ENCODE peak calls at places on chromosomes 16 and 17, in five cellular contexts. One of them, this sample, is unnamed.

GRCh38 chr16:28538733-28539596 is at the start of gene NUPR1:
- DNase-seq in A549: peak; percentile 63
- DNase-seq in thyroid gland: peak; percentile 98
- DNase-seq in K562: no peak
- DNase-seq in stomach: peak; percentile 95
- DNase-seq in this sample: peak; percentile 97

GRCh38 chr16:88431651-88432050 is 21.4 kb upstream of the ZFPM1 start:
- DNase-seq in K562: no peak
- DNase-seq in thyroid gland: no peak
- DNase-seq in A549: no peak
- DNase-seq in stomach: no peak
- DNase-seq in this sample: no peak

GRCh38 chr16:31513126-31513525 is 4.9 kb upstream of the RUSF1 start:
- DNase-seq in thyroid gland: no peak
- DNase-seq in stomach: no peak
- DNase-seq in K562: no peak
- DNase-seq in A549: no peak
- DNase-seq in this sample: no peak

GRCh38 chr16:48949636-48950035 is 332.0 kb downstream of the CBLN1 start:
- DNase-seq in A549: no peak
- DNase-seq in stomach: no peak
- DNase-seq in thyroid gland: no peak
- DNase-seq in K562: no peak
- DNase-seq in this sample: no peak

GRCh38 chr16:81623365-81624102 is 155.6 kb upstream of the PLCG2 start:
- DNase-seq in K562: peak; percentile 69
- DNase-seq in A549: peak; percentile 73
- DNase-seq in thyroid gland: peak; percentile 55
- DNase-seq in stomach: peak; percentile 57
- DNase-seq in this sample: peak; percentile 51

GRCh38 chr16:2473425-2473926 is 1.5 kb upstream of the TBC1D24 start:
- DNase-seq in K562: peak; percentile 58
- DNase-seq in A549: peak; percentile 31
- DNase-seq in stomach: no peak
- DNase-seq in thyroid gland: no peak
- DNase-seq in this sample: no peak

GRCh38 chr17:77722366-77722765 is 236.1 kb upstream of the TNRC6C start:
- DNase-seq in A549: no peak
- DNase-seq in K562: no peak
- DNase-seq in thyroid gland: no peak
- DNase-seq in stomach: no peak
- DNase-seq in this sample: no peak

GRCh38 chr16:67668495-67669157 is 2.0 kb downstream of the C16orf86 start:
- DNase-seq in A549: no peak
- DNase-seq in thyroid gland: no peak
- DNase-seq in K562: no peak
- DNase-seq in stomach: no peak
- DNase-seq in this sample: no peak

GRCh38 chr16:4801051-4801961 is 1.1 kb downstream of the ROGDI start:
- DNase-seq in A549: no peak
- DNase-seq in K562: no peak
- DNase-seq in stomach: no peak
- DNase-seq in thyroid gland: no peak
- DNase-seq in this sample: no peak

GRCh38 chr16:1941924-1942809 is 832 bp downstream of the MSRB1 start:
- DNase-seq in A549: no peak
- DNase-seq in thyroid gland: no peak
- DNase-seq in stomach: no peak
- DNase-seq in K562: peak; percentile 74
- DNase-seq in this sample: peak; percentile 68

DNA sequence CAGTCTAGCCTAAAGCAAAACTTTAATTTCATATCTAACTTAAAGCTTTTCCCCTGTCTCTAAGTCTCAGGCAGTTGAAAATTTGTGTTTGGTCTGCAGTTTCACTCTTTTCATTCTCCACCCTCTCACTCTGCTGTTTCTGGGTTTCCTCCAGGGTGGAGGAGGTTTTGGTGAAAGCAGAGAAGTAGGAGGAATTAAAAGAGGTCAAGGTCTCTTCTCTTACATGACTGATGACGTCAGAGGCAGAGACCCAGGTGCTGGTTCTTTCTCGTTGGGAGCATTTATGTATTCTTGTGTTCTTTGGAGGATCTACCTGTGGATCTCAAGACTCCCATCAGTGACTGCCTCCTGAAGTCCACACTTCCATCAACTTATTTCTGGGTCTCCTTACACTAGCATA is 2.4 kb upstream of the PSMD11 start:
- DNase-seq in A549: no peak
- DNase-seq in K562: no peak
- DNase-seq in thyroid gland: no peak
- DNase-seq in stomach: no peak
- DNase-seq in this sample: no peak
- TF ChIP-seq POLR2A in A549: no peak
- TF ChIP-seq POLR2A in K562: no peak
- TF ChIP-seq POLR2A in thyroid gland: no peak
- TF ChIP-seq POLR2A in stomach: no peak
- TF ChIP-seq POLR2A in this sample: no peak

GRCh38 chr17:70124723-70125122 is 44.6 kb upstream of the KCNJ2 start:
- DNase-seq in K562: no peak
- DNase-seq in thyroid gland: no peak
- DNase-seq in A549: no peak
- DNase-seq in stomach: no peak
- DNase-seq in this sample: no peak

GRCh38 chr17:70132505-70132904 is 36.8 kb upstream of the KCNJ2 start:
- DNase-seq in K562: no peak
- DNase-seq in stomach: no peak
- DNase-seq in thyroid gland: no peak
- DNase-seq in A549: no peak
- DNase-seq in this sample: no peak

GRCh38 chr17:70130274-70130673 is 39.1 kb upstream of the KCNJ2 start:
- DNase-seq in A549: no peak
- DNase-seq in K562: no peak
- DNase-seq in thyroid gland: no peak
- DNase-seq in stomach: no peak
- DNase-seq in this sample: no peak

GRCh38 chr17:70127221-70127873 is 42.0 kb upstream of the KCNJ2 start:
- DNase-seq in K562: no peak
- DNase-seq in stomach: no peak
- DNase-seq in A549: no peak
- DNase-seq in thyroid gland: peak; percentile 30
- DNase-seq in this sample: no peak

GRCh38 chr17:70128727-70129238 is 40.5 kb upstream of the KCNJ2 start:
- DNase-seq in thyroid gland: no peak
- DNase-seq in stomach: no peak
- DNase-seq in A549: no peak
- DNase-seq in K562: peak; percentile 70
- DNase-seq in this sample: no peak
- H3K9me3 ChIP-seq in thyroid gland: no peaks in the 10 kb centered on the region
- H3K9me3 ChIP-seq in stomach: no peaks in the 10 kb centered on the region
- H3K9me3 ChIP-seq in A549: no peaks in the 10 kb centered on the region
- H3K9me3 ChIP-seq in K562: no peaks in the 10 kb centered on the region
- H3K9me3 ChIP-seq in this sample: no peaks in the 10 kb centered on the region

DNA sequence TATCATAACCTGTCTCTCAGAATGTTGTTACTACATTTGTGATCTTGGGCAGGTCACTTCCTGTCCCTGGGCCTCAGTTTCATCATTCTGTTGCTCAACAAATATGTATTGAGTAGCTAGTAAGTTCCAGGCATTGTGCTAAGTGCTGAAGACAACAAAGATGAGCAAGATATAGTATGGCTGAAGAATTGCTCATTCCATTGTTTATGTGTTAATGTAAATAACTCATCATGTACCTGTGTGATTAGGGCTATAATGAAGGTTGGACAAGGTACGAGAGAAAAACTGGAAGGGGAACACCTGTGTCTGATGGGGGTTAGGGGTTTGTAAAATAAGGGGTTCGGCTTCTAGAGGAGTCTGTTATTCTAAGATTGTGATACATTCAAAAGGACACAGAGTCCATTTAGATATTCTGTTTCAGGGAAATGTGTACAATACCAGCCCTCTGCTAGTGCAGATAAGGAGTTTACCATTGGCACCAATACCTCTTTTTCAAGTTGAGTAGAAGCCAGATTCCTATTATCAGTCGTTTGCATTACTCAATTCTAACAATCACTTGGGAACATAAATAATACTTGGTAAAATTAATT is 20.0 kb downstream of the TUBG1 start:
- DNase-seq in A549: no peak
- DNase-seq in stomach: no peak
- DNase-seq in K562: no peak
- DNase-seq in thyroid gland: no peak
- DNase-seq in this sample: no peak
- TF ChIP-seq POLR2A in A549: no peak
- TF ChIP-seq POLR2A in stomach: no peak
- TF ChIP-seq POLR2A in K562: no peak
- TF ChIP-seq POLR2A in thyroid gland: no peak
- TF ChIP-seq POLR2A in this sample: no peak

DNA sequence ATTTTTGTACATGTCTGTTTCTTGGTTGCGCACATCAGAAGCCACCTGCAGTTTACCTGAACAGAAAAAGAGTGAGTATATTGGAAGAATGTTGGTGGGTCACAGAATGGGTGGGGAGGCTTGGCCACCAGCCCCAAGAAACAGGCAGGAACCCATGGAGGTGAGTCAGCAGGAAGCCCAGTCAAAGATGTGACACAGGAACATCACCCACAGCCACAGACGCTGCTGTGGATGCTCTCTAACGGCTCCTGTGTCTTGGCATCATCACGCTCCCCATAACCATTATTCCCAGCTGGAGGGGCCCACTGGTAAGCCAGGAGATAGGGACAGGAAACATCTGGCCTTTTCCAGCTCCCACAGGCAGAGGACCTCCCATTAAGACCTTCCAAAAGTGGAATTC is 94.0 kb upstream of the WSB1 start:
- DNase-seq in thyroid gland: no peak
- DNase-seq in K562: peak; percentile 8
- DNase-seq in A549: no peak
- DNase-seq in stomach: no peak
- DNase-seq in this sample: no peak
- H3K9me3 ChIP-seq in thyroid gland: no peaks in the 10 kb centered on the region
- H3K9me3 ChIP-seq in K562: peaks cover 3% of the 10 kb centered on the region
- H3K9me3 ChIP-seq in A549: peaks cover 2% of the 10 kb centered on the region
- H3K9me3 ChIP-seq in stomach: no peaks in the 10 kb centered on the region
- H3K9me3 ChIP-seq in this sample: no peaks in the 10 kb centered on the region

GRCh38 chr17:75516255-75516618 is at the start of gene TSEN54:
- DNase-seq in K562: peak; percentile 97
- DNase-seq in stomach: peak; percentile 96
- DNase-seq in A549: peak; percentile 98
- DNase-seq in thyroid gland: peak; percentile 94
- DNase-seq in this sample: peak; percentile 95
- TF ChIP-seq POLR2A in K562: no peak
- TF ChIP-seq POLR2A in stomach: no peak
- TF ChIP-seq POLR2A in A549: peak; percentile 69
- TF ChIP-seq POLR2A in thyroid gland: peak; percentile 64
- TF ChIP-seq POLR2A in this sample: no peak

DNA sequence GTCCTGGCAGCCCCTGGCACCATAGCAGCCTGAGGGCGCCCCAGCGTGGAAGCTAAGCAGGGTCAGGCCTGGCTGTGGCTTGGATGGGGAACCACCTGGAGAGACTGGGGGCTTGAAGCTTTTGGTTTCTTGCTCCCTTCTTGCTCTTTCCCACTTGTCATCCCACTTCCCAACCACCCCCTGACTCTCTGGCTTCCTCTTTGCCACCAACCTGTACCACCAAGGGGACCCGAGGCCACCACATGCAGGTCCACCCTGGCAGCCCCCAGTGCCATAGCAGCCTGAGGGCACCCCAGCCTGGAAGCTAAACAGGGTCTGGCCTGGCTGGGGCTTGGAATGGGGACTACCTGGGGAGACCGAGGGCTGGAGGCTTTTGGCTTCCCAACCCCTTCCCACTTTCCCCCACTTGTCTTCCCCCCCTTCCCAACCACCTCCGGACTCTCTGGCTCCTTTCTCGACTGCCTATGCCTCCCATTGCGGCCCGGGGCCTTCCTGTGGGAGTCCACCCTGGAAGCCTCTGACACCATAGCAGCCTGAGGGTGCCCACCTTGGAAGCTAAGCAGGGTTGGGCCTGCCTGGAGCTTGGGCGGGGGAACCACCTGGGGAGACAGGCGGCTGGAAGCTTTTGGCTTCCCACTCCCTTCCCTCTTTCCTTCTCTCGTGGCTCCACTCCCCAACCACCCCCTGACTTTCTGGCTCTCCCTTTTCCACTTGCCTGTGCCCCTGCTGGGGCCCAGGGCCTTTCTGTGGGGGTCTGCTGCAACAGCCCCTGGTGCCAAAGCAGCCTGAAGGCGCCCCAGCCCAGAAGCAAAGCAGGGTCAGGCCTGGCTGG is 2294.4 kb downstream of the TP53TG3F start:
- DNase-seq in thyroid gland: no peak
- DNase-seq in A549: no peak
- DNase-seq in stomach: no peak
- DNase-seq in K562: no peak
- DNase-seq in this sample: peak; percentile 9
- H3K9me3 ChIP-seq in thyroid gland: no peaks in the 10 kb centered on the region
- H3K9me3 ChIP-seq in A549: no peaks in the 10 kb centered on the region
- H3K9me3 ChIP-seq in stomach: no peaks in the 10 kb centered on the region
- H3K9me3 ChIP-seq in K562: no peaks in the 10 kb centered on the region
- H3K9me3 ChIP-seq in this sample: peaks cover 8% of the 10 kb centered on the region

GRCh38 chr16:12504312-12504711 is 299.4 kb downstream of the CPPED1 start:
- DNase-seq in K562: no peak
- DNase-seq in stomach: no peak
- DNase-seq in A549: no peak
- DNase-seq in thyroid gland: no peak
- DNase-seq in this sample: no peak

GRCh38 chr16:12500771-12501170 is 302.9 kb downstream of the CPPED1 start:
- DNase-seq in thyroid gland: no peak
- DNase-seq in K562: no peak
- DNase-seq in stomach: peak; percentile 56
- DNase-seq in A549: no peak
- DNase-seq in this sample: no peak

GRCh38 chr16:12502671-12503070 is 301.0 kb downstream of the CPPED1 start:
- DNase-seq in A549: no peak
- DNase-seq in thyroid gland: no peak
- DNase-seq in stomach: no peak
- DNase-seq in K562: no peak
- DNase-seq in this sample: no peak

GRCh38 chr16:12501727-12502457 is 301.8 kb downstream of the CPPED1 start:
- DNase-seq in K562: no peak
- DNase-seq in A549: no peak
- DNase-seq in thyroid gland: no peak
- DNase-seq in stomach: no peak
- DNase-seq in this sample: no peak

GRCh38 chr16:12503201-12503600 is 300.5 kb downstream of the CPPED1 start:
- DNase-seq in stomach: no peak
- DNase-seq in A549: no peak
- DNase-seq in K562: no peak
- DNase-seq in thyroid gland: no peak
- DNase-seq in this sample: no peak
- TF ChIP-seq POLR2A in stomach: no peak
- TF ChIP-seq POLR2A in A549: no peak
- TF ChIP-seq POLR2A in K562: no peak
- TF ChIP-seq POLR2A in thyroid gland: no peak
- TF ChIP-seq POLR2A in this sample: no peak

DNA sequence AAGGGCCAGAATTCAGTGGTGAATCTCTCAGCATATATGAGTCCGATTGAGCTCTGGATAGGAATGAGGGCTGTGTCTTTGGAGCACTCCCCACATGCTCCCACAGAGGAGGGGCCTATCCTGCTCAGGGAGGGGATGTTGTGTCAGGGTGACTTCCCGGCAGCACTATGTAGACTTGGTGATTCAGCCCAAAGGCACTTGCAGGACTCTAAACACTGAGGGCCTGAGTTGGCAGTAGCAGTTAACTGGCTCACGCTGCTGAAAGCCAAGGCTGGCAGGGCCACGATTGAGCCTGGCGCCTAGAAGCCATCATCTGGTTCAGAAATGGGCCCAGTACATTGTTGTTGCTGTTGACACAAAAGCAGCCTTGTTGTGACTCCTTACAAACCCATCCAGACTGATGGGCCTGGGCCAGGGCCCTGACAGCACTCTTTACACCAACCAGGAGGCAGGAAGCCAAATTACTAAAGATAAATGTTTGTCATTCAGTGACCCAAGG is 31.9 kb downstream of the NMT1 start:
- DNase-seq in K562: no peak
- DNase-seq in thyroid gland: peak; percentile 90
- DNase-seq in stomach: peak; percentile 57
- DNase-seq in A549: peak; percentile 99
- DNase-seq in this sample: peak; percentile 55
- H3K9me3 ChIP-seq in K562: no peaks in the 10 kb centered on the region
- H3K9me3 ChIP-seq in thyroid gland: no peaks in the 10 kb centered on the region
- H3K9me3 ChIP-seq in stomach: no peaks in the 10 kb centered on the region
- H3K9me3 ChIP-seq in A549: no peaks in the 10 kb centered on the region
- H3K9me3 ChIP-seq in this sample: no peaks in the 10 kb centered on the region